ENCODE peak calls at places on chromosomes 2 and 18, in four cellular contexts. L is small intestine, J is left ventricle myocardium inferior, H is neural progenitor cell. T is an unnamed sample. For H3K27me3, the result is how much of the 10 kb centered on the place peaks cover.

GRCh38 chr18:46320928-46321855 is 217.0 kb downstream of the HAUS1 start:
- DNase-seq in L (no peak), J (no peak), H (no peak), T (no peak)

GRCh38 chr18:2984703-2985261 is 28.2 kb downstream of the LPIN2 start:
- DNase-seq in L (peak), J (no peak), H (peak), T (no peak)

GRCh38 chr2:241540766-241541561 is 17.6 kb upstream of the BOK start:
- DNase-seq in L (peak), J (peak), H (peak), T (peak)

GRCh38 chr18:48126240-48126639 is 195.8 kb upstream of the SMAD2 start:
- DNase-seq in L (no peak), J (no peak), H (no peak), T (no peak)

GRCh38 chr2:20672191-20672951 is 5.4 kb downstream of the GDF7 start:
- DNase-seq in L (no peak), J (no peak), H (peak), T (no peak)

GRCh38 chr18:35672897-35673296 is 91.4 kb downstream of the GALNT1 start:
- DNase-seq in L (peak), J (no peak), H (no peak), T (no peak)

GRCh38 chr2:1990724-1991123 is 246.4 kb upstream of the PXDN start:
- DNase-seq in L (peak), J (peak), H (no peak), T (no peak)

GRCh38 chr18:5527603-5528002 is 16.2 kb downstream of the EPB41L3 start:
- DNase-seq in L (peak), J (peak), H (no peak), T (peak)

GRCh38 chr18:10421859-10422258 is 32.6 kb upstream of the APCDD1 start:
- DNase-seq in L (no peak), J (no peak), H (no peak), T (peak)

GRCh38 chr2:232142049-232142448 is 180.5 kb downstream of the DIS3L2 start:
- DNase-seq in L (peak), J (no peak), H (peak), T (no peak)

GRCh38 chr18:76495435-76496199 is 575 bp upstream of the ZNF516 start:
- DNase-seq in L (peak), J (no peak), H (peak), T (peak)

GRCh38 chr18:11392292-11392691 is 217.1 kb upstream of the SLC35G4 start:
- DNase-seq in L (no peak), J (no peak), H (peak), T (no peak)

GRCh38 chr18:3593904-3594759 is 144.2 kb downstream of the TGIF1 start:
- DNase-seq in L (peak), J (peak), H (peak), T (peak)

GRCh38 chr18:48031011-48031480 is 100.6 kb upstream of the SMAD2 start:
- DNase-seq in L (peak), J (no peak), H (peak), T (no peak)

GRCh38 chr18:63422862-63423304 is 607 bp upstream of the VPS4B start:
- DNase-seq in L (no peak), J (no peak), H (no peak), T (no peak)

GRCh38 chr2:58604096-58604495 is 363.0 kb upstream of the FANCL start:
- DNase-seq in L (no peak), J (no peak), H (no peak), T (no peak)

GRCh38 chr18:52045946-52046345 is 294.1 kb upstream of the DCC start:
- DNase-seq in L (no peak), J (no peak), H (peak), T (no peak)

GRCh38 chr2:85539361-85540130 is 578 bp downstream of the MAT2A start:
- DNase-seq in L (peak), J (peak), H (no peak), T (peak)

GRCh38 chr2:226977775-226978190 is 141.9 kb downstream of the RHBDD1 start:
- DNase-seq in L (no peak), J (no peak), H (no peak), T (no peak)

GRCh38 chr2:182610231-182610630 is 105.8 kb upstream of the DNAJC10 start:
- DNase-seq in L (no peak), J (no peak), H (no peak), T (no peak)

GRCh38 chr2:74037379-74037860 is 52.7 kb downstream of the TET3 start:
- DNase-seq in L (peak), J (no peak), H (no peak), T (no peak)

GRCh38 chr18:12991839-12992216 is 666 bp downstream of the CEP192 start:
- DNase-seq in L (no peak), J (no peak), H (no peak), T (no peak)
- H3K27me3 ChIP-seq in L (under half), J (under half), H (under half), T (under half)

GRCh38 chr2:127001751-127002150 is 103.1 kb downstream of the TEX51 start:
- DNase-seq in L (no peak), J (no peak), H (no peak), T (no peak)
- H3K27ac ChIP-seq in L (no peak), J (no peak), H (no peak), T (no peak)

DNA sequence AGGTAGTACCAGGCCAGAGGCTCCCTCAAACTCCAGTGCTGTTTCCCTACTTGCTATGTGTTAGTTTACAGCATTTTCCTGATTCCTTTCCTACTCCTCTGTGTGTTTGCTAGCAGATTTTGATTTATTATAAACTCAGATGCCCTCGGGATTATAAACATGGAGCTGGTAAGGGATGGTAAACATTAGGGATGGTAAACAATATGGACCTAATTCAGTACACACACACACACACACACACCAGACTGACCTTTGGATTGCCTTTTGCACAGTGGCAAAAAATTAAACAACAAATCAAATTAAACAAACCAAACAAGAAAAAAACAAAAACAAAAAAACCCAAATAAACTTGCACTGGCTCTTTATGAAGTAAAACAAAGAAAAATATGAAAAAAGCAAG is 55.4 kb upstream of the ACVR1 start:
- DNase-seq in L (peak), J (no peak), H (no peak), T (no peak)
- H3K27me3 ChIP-seq in L (under half), J (under half), H (half or more), T (under half)

GRCh38 chr2:131014141-131014540 is 79.1 kb downstream of the FAM168B start:
- DNase-seq in L (no peak), J (no peak), H (no peak), T (no peak)
- H3K27ac ChIP-seq in L (no peak), J (no peak), H (no peak), T (no peak)

DNA sequence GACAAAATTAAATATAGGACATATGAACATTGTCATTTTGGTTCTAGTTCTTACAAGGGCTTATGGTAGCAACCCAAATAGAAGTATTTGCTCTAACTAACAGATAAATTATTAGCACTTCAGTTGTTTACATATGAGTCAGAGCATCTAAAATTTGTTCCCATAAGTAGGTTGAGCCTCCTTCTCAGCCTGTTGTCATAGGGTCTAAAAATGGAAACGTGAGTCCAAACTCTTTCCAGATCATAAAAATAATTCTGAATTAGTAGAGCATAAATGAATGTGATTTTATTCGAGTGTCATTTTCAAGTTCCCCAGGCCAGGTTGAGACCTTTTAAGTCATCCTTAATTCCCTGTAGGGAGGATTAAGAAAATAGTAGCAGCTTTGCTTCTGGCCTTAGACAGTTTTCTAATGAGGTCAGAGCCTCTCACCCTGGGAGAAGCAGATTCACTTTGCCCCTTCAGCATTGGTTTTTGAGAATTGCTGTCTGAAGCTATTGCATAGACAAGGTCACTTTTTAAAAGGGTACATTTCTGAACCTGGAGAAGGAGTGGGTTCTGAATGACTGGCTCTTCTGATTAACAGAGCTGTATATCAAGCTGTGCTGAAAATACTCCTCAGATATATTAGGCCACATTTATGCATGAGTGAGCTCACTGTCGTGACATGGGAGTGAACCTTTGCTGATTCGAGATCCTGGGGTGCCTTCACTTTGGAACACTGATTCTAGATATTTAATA is 164.3 kb downstream of the NEDD4L start:
- DNase-seq in L (no peak), J (no peak), H (no peak), T (no peak)
- H3K27me3 ChIP-seq in L (under half), J (under half), H (under half), T (under half)

GRCh38 chr2:229273384-229274338 is 2.6 kb upstream of the PID1 start:
- DNase-seq in L (peak), J (peak), H (peak), T (no peak)

GRCh38 chr2:229269986-229270385 is 1.1 kb downstream of the PID1 start:
- DNase-seq in L (peak), J (no peak), H (no peak), T (no peak)

GRCh38 chr2:229269146-229269545 is 1.9 kb downstream of the PID1 start:
- DNase-seq in L (no peak), J (no peak), H (no peak), T (no peak)

GRCh38 chr2:229268626-229269025 is 2.5 kb downstream of the PID1 start:
- DNase-seq in L (no peak), J (no peak), H (no peak), T (no peak)

GRCh38 chr2:229270551-229271410 is at the start of gene PID1:
- DNase-seq in L (peak), J (peak), H (peak), T (peak)
- H3K27ac ChIP-seq in L (no peak), J (peak), H (no peak), T (no peak)

GRCh38 chr2:54526226-54526879 is 70.2 kb downstream of the SPTBN1 start:
- DNase-seq in L (no peak), J (no peak), H (no peak), T (no peak)
- H3K27me3 ChIP-seq in L (under half), J (under half), H (under half), T (under half)

DNA sequence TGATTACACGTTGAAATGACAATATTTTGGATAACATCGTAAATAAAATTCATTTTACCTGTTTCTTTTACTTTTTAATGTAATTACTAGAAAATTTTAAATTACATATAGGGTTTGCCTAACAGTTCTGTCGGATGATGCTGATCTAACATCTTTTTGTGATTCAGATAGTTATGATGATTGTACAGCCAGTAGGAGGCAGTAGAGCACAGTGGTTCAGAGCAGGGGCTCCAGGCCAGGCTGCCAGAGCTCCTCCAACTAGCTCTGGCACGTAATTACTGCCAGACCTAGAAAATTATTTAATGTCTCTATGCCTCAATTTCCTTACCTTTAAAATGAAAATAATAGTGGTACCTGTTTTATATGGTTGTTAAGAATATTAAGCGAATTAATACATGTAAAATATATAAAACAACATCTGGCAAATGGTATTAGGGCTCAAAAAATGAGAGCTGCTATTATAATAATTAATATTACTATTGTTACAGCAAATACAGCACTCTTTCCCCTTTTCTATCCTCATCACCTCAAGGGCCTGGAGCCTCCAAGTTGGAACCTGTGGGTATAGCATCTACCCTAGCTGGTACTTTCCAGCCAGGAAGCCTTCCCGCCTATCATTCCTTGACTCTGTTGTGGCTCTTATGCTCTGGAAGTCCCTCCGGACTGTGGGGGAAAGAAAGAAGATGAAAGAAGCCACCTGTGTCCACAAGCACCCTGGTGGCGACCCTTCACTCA is 47.7 kb upstream of the PLA2R1 start:
- DNase-seq in L (peak), J (peak), H (peak), T (peak)
- H3K27ac ChIP-seq in L (no peak), J (no peak), H (no peak), T (no peak)

GRCh38 chr2:23324281-23324680 is 60.7 kb upstream of the KLHL29 start:
- DNase-seq in L (no peak), J (no peak), H (no peak), T (no peak)
- H3K27me3 ChIP-seq in L (under half), J (half or more), H (under half), T (under half)

GRCh38 chr18:69128978-69129377 is 271.7 kb upstream of the DOK6 start:
- DNase-seq in L (no peak), J (no peak), H (no peak), T (no peak)
- H3K27ac ChIP-seq in L (no peak), J (no peak), H (no peak), T (no peak)